ENCODE peak calls at places on chromosome 17, in seven cellular contexts. K, I, H, Y, S, O and P are unnamed samples.
A peak's percentile ranks its signal among the peaks of the same experiment; 100 is the strongest.

GRCh38 chr17:82031885-82032627 is 578 bp downstream of the RAC3 start:
- DNase-seq in Y (no peak), H (no peak), O (peak; percentile 13), I (no peak), S (no peak), K (peak; percentile 79), P (no peak)

GRCh38 chr17:79273660-79274059 is 199.0 kb downstream of the ENGASE start:
- DNase-seq in H (no peak), O (no peak), Y (no peak), S (no peak), I (no peak), K (no peak), P (no peak)

GRCh38 chr17:18364166-18364565 is 816 bp upstream of the SHMT1 start:
- DNase-seq in I (no peak), H (no peak), K (no peak), O (no peak), Y (no peak), S (no peak), P (no peak)

GRCh38 chr17:59762826-59763374 is 55.4 kb downstream of the VMP1 start:
- DNase-seq in I (no peak), S (no peak), Y (no peak), O (no peak), K (no peak), H (no peak), P (no peak)

GRCh38 chr17:77535892-77536291 is 395.1 kb downstream of the SEC14L1 start:
- DNase-seq in O (no peak), H (no peak), Y (no peak), S (no peak), I (no peak), K (no peak), P (no peak)

GRCh38 chr17:2595736-2596135 is 2.3 kb downstream of the PAFAH1B1 start:
- DNase-seq in H (no peak), Y (no peak), K (no peak), O (no peak), I (no peak), S (no peak), P (no peak)

GRCh38 chr17:75679706-75680201 is 12.6 kb downstream of the SAP30BP start:
- DNase-seq in I (no peak), Y (no peak), H (no peak), S (no peak), K (peak; percentile 77), O (peak; percentile 32), P (peak; percentile 38)

GRCh38 chr17:19021622-19022083 is 17.1 kb upstream of the FAM83G start:
- DNase-seq in K (no peak), I (no peak), O (no peak), S (no peak), H (no peak), Y (no peak), P (no peak)

GRCh38 chr17:55764610-55765009 is 13.8 kb downstream of the PCTP start:
- DNase-seq in I (no peak), S (no peak), O (no peak), H (no peak), Y (no peak), K (no peak), P (no peak)

GRCh38 chr17:9050801-9051401 is 29.6 kb downstream of the NTN1 start:
- DNase-seq in O (no peak), Y (no peak), S (no peak), K (peak; percentile 90), H (no peak), I (no peak), P (no peak)

GRCh38 chr17:36665417-36665816 is 64.0 kb downstream of the MRM1 start:
- DNase-seq in H (no peak), O (no peak), K (peak; percentile 27), S (no peak), I (no peak), Y (no peak), P (no peak)

GRCh38 chr17:49817993-49818392 is 29.5 kb downstream of the KAT7 start:
- DNase-seq in K (no peak), S (no peak), I (peak; percentile 54), Y (no peak), H (no peak), O (no peak), P (no peak)

GRCh38 chr17:30517786-30518185 is 40.6 kb downstream of the GOSR1 start:
- DNase-seq in S (no peak), I (no peak), Y (no peak), K (no peak), O (peak; percentile 6), H (no peak), P (no peak)

GRCh38 chr17:49637050-49637449 is 40.8 kb downstream of the SPOP start:
- DNase-seq in H (no peak), K (no peak), O (no peak), S (no peak), I (no peak), Y (no peak), P (no peak)

GRCh38 chr17:50593321-50593720 is 32.8 kb downstream of the CACNA1G start:
- DNase-seq in H (no peak), K (no peak), O (peak; percentile 13), S (no peak), Y (no peak), I (no peak), P (no peak)

GRCh38 chr17:81735181-81736102 is 23.4 kb downstream of the SLC25A10 start:
- DNase-seq in K (peak; percentile 72), Y (peak; percentile 26), O (peak; percentile 45), S (no peak), H (peak; percentile 23), I (no peak), P (no peak)

GRCh38 chr17:32626371-32626770 is 139.6 kb downstream of the CDK5R1 start:
- DNase-seq in S (no peak), Y (no peak), H (no peak), I (no peak), K (no peak), O (no peak), P (no peak)

GRCh38 chr17:48241131-48241591 is 133.6 kb downstream of the SNX11 start:
- DNase-seq in O (peak; percentile 77), Y (peak; percentile 54), S (no peak), K (peak; percentile 32), I (no peak), H (no peak), P (no peak)

GRCh38 chr17:17151962-17152361 is 54.2 kb downstream of the PLD6 start:
- DNase-seq in H (peak; percentile 57), I (no peak), S (peak; percentile 72), O (peak; percentile 93), K (peak; percentile 83), Y (no peak), P (peak; percentile 21)

GRCh38 chr17:44865231-44865660 is 17.6 kb downstream of the HIGD1B start:
- DNase-seq in S (peak; percentile 58), I (peak; percentile 61), O (peak; percentile 77), Y (no peak), H (peak; percentile 8), K (peak; percentile 47), P (peak; percentile 32)
- H3K27ac ChIP-seq in S (no peak overlapping the region), I (no peak overlapping the region), O (no peak overlapping the region), Y (no peak overlapping the region), H (no peak overlapping the region), K (no peak overlapping the region), P (no peak overlapping the region)

GRCh38 chr17:56834380-56835258 is 668 bp downstream of the DGKE start:
- DNase-seq in S (no peak), K (peak; percentile 61), O (peak; percentile 61), I (peak; percentile 59), Y (peak; percentile 31), H (peak; percentile 20), P (no peak)
- H3K27ac ChIP-seq in S (peak overlapping the region; percentile 41), K (peak overlapping the region; percentile 24), O (no peak overlapping the region), I (peak overlapping the region; percentile 76), Y (peak overlapping the region; percentile 74), H (peak overlapping the region; percentile 82), P (peak overlapping the region; percentile 67)

DNA sequence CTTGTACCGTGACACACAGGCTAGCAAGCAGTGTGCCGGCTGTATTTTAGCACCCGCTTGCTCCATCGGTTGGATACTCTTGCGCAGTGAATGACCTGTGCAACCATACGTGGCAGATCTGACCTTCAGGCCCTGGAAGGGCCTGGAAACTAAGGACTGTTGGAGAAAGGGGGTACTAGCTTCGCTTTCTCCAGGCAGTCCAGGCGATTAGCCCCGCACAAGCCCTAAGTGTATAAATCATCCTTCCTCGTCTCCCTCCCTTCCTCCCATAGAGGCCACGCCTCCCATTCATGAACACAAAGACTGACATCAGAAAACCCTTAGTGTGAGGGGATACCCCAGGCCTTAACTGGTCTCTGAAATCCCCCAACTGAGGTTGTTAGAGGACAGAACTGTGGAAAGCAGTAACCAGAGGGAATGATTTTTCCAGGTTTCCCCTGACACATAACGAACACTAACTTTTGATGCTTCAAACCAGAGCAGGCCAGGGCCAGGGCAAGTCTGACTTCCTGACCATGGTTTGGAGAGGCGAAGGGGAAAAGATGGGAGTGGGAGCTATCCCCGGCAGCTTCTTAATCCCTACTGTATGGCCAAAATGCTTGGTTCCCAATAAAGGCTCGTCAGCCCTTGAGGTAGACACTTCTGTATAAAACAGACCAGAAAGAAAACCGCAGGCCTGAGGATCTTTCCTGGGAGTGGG is 1.4 kb upstream of the DYNLL2 start:
- DNase-seq in Y (no peak), H (no peak), S (no peak), I (no peak), K (no peak), O (no peak), P (no peak)
- H3K27ac ChIP-seq in Y (no peak overlapping the region), H (no peak overlapping the region), S (no peak overlapping the region), I (no peak overlapping the region), K (no peak overlapping the region), O (no peak overlapping the region), P (peak overlapping the region; percentile 88)

GRCh38 chr17:4536742-4537411 is 18.3 kb downstream of the MYBBP1A start:
- DNase-seq in O (peak; percentile 47), H (no peak), S (no peak), K (no peak), I (no peak), Y (no peak), P (peak; percentile 33)

GRCh38 chr17:4539576-4540223 is 15.5 kb downstream of the MYBBP1A start:
- DNase-seq in H (no peak), Y (no peak), I (no peak), S (no peak), O (no peak), K (no peak), P (no peak)

GRCh38 chr17:4537451-4538235 is 17.5 kb downstream of the MYBBP1A start:
- DNase-seq in O (no peak), H (peak; percentile 40), S (no peak), K (no peak), I (no peak), Y (no peak), P (peak; percentile 42)

GRCh38 chr17:4539025-4539424 is 16.2 kb downstream of the MYBBP1A start:
- DNase-seq in H (no peak), I (no peak), O (no peak), K (no peak), S (no peak), Y (no peak), P (no peak)

DNA sequence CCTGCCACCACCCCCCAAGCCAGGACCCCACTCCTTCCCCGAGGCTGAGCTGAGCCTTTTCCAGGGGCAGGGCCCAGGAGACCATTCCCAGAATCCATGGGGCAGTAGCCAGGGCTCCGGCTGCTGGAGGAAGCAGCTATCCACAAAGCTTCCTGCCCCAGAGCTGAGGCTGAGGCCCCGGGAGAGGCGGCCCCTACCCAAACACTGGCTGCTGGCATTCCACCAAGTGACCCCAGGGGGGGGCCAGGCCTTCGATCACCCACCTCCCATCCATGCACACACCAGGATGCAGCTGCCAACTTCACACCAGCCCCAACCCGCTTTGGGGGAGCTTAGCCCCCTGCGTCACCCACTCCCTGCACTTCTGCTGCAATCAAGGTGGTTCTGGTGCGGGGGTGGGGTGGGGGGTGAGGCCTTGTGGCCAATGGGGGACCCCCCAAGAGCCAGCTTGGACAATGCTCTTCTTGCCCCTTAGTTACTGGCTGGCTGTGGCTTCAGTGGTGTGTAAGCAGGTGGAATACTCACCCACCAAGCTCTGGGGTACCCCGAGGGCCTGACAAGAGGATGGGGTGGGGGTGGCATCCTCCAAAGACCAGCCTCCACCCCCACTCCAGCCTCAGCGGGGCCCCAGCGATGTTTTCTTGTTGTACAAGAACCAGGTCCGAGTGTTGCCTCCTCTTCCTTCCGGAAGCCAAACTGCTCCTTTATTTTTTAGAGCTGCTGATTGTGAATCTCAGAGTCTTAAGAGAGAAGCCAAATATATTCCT is 16.8 kb downstream of the MYBBP1A start:
- DNase-seq in K (no peak), S (no peak), Y (no peak), O (no peak), I (no peak), H (no peak), P (no peak)
- H3K27ac ChIP-seq in K (peak overlapping the region; percentile 31), S (no peak overlapping the region), Y (no peak overlapping the region), O (no peak overlapping the region), I (no peak overlapping the region), H (peak overlapping the region; percentile 99), P (peak overlapping the region; percentile 100)